ENCODE peak calls at places on chromosomes 3 and 15, in seven cellular contexts. Z, W, F, D, C, P and I are unnamed samples.
A peak's percentile ranks its signal among the peaks of the same experiment; 100 is the strongest.

GRCh38 chr3:59540241-59540640 is 490.4 kb upstream of the CFAP20DC start:
- DNase-seq in P (no peak), Z (no peak), F (no peak), D (no peak), W (no peak), C (no peak), I (no peak)

GRCh38 chr15:66935688-66936087 is 129.7 kb upstream of the SMAD3 start:
- DNase-seq in P (no peak), C (no peak), F (peak; percentile 59), D (no peak), Z (no peak), W (peak; percentile 53), I (no peak)

GRCh38 chr3:124768812-124769211 is 38.6 kb downstream of the UMPS start:
- DNase-seq in C (peak; percentile 90), W (no peak), Z (no peak), F (no peak), P (no peak), D (peak; percentile 79), I (no peak)

GRCh38 chr3:31636063-31636462 is 103.3 kb downstream of the STT3B start:
- DNase-seq in Z (no peak), D (no peak), C (no peak), W (no peak), F (no peak), P (no peak), I (no peak)

GRCh38 chr3:50675179-50676030 is 678 bp downstream of the DOCK3 start:
- DNase-seq in Z (no peak), C (no peak), F (peak; percentile 72), W (no peak), D (peak; percentile 89), P (no peak), I (peak; percentile 78)

GRCh38 chr3:147589016-147589415 is 179.9 kb downstream of the ZIC1 start:
- DNase-seq in C (no peak), F (no peak), W (no peak), D (no peak), P (no peak), Z (no peak), I (no peak)

GRCh38 chr15:53713218-53713617 is 46.2 kb downstream of the WDR72 start:
- DNase-seq in P (no peak), C (no peak), D (no peak), W (no peak), F (no peak), Z (no peak), I (no peak)

GRCh38 chr3:170689218-170689874 is 103.5 kb upstream of the SLC7A14 start:
- DNase-seq in F (no peak), W (peak; percentile 76), P (no peak), C (peak; percentile 10), D (peak; percentile 87), Z (no peak), I (peak; percentile 67)

GRCh38 chr3:106628407-106628806 is 748.8 kb upstream of the CCDC54 start:
- DNase-seq in C (no peak), F (no peak), Z (no peak), W (no peak), D (no peak), P (no peak), I (no peak)

GRCh38 chr3:59611649-59612431 is 562.0 kb upstream of the CFAP20DC start:
- DNase-seq in C (no peak), P (no peak), W (no peak), D (no peak), F (no peak), Z (no peak), I (no peak)

GRCh38 chr15:82850731-82851130 is 41.3 kb downstream of the WHAMM start:
- DNase-seq in C (no peak), P (no peak), F (no peak), D (no peak), Z (no peak), W (no peak), I (no peak)

GRCh38 chr15:90873998-90874605 is 5.7 kb downstream of the FURIN start:
- DNase-seq in F (no peak), Z (peak; percentile 44), D (peak; percentile 81), W (peak; percentile 88), P (no peak), C (no peak), I (peak; percentile 92)

GRCh38 chr3:166457382-166457781 is 620.2 kb upstream of the BCHE start:
- DNase-seq in Z (no peak), P (no peak), F (no peak), W (no peak), C (no peak), D (no peak), I (no peak)

GRCh38 chr3:172107403-172107802 is 68.0 kb downstream of the FNDC3B start:
- DNase-seq in F (no peak), Z (no peak), P (no peak), W (no peak), C (no peak), D (no peak), I (no peak)
- H3K4me3 ChIP-seq in F (no peak overlapping the region), Z (no peak overlapping the region), P (no peak overlapping the region), W (no peak overlapping the region), C (no peak overlapping the region), D (no peak overlapping the region), I (no peak overlapping the region)

GRCh38 chr3:190455843-190456242 is 6.1 kb upstream of the TMEM207 start:
- DNase-seq in D (no peak), P (no peak), C (no peak), W (no peak), F (no peak), Z (no peak), I (no peak)

GRCh38 chr3:190456779-190457178 is 7.1 kb upstream of the TMEM207 start:
- DNase-seq in P (no peak), C (no peak), D (no peak), Z (no peak), W (no peak), F (no peak), I (no peak)

GRCh38 chr3:190458040-190458439 is 8.3 kb upstream of the TMEM207 start:
- DNase-seq in W (no peak), F (no peak), C (no peak), P (no peak), D (no peak), Z (no peak), I (no peak)
- TF ChIP-seq CTCF in W (no peak), F (no peak), C (no peak), P (no peak), D (peak; percentile 43), Z (no peak), I (no peak)

GRCh38 chr3:157100997-157101396 is 59.0 kb downstream of the CCNL1 start:
- DNase-seq in C (no peak), W (no peak), D (no peak), P (no peak), Z (no peak), F (no peak), I (no peak)

GRCh38 chr3:157098823-157099185 is 61.1 kb downstream of the CCNL1 start:
- DNase-seq in P (no peak), W (no peak), F (no peak), D (no peak), C (no peak), Z (no peak), I (no peak)

GRCh38 chr3:157100079-157100477 is 59.9 kb downstream of the CCNL1 start:
- DNase-seq in C (no peak), Z (no peak), F (no peak), P (no peak), W (no peak), D (no peak), I (no peak)

GRCh38 chr3:157098121-157098822 is 61.7 kb downstream of the CCNL1 start:
- DNase-seq in C (no peak), F (no peak), W (no peak), Z (no peak), P (no peak), D (no peak), I (no peak)

DNA sequence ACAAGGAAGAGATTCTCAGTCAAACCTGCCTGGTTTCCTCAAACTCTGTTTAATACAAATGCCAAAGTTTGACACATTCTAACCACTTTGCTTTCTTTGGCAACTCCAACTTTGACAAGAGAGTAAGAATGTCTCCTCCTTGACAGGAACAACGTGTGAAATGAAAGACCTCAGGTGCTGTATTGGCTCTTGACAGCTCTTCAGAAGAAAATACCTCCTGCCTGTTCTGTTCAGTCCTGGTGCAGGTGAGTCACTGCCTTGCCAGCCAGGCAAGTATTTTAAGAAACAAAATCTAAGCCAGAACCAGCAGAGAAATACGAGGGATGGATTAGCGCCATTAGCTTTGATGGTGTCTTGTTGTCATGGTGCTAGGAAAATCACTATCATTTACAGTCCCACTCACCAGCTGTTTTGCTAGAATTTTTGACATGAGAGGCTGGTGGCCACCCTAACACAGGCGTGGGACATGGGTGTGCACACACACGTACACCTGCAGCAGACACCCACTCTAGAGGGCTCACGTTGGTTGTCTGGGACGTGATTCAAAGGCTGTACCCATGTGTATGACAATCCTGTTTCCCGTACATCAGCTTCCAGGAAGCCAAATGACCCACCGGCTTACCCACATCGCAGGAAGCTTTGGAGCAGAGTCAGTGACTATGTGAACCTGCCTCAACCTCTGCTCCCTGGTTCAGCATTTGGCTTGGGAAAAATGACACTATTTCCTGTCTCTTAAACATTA is 60.4 kb downstream of the CCNL1 start:
- DNase-seq in C (no peak), D (no peak), Z (no peak), F (no peak), W (no peak), P (no peak), I (no peak)
- H3K4me1 ChIP-seq in C (peaks cover 4% of the 10 kb centered on the region), D (peaks cover 13% of the 10 kb centered on the region), Z (peaks cover 7% of the 10 kb centered on the region), F (peaks cover 44% of the 10 kb centered on the region), W (peaks cover 15% of the 10 kb centered on the region), P (no peaks in the 10 kb centered on the region), I (peaks cover 4% of the 10 kb centered on the region)

DNA sequence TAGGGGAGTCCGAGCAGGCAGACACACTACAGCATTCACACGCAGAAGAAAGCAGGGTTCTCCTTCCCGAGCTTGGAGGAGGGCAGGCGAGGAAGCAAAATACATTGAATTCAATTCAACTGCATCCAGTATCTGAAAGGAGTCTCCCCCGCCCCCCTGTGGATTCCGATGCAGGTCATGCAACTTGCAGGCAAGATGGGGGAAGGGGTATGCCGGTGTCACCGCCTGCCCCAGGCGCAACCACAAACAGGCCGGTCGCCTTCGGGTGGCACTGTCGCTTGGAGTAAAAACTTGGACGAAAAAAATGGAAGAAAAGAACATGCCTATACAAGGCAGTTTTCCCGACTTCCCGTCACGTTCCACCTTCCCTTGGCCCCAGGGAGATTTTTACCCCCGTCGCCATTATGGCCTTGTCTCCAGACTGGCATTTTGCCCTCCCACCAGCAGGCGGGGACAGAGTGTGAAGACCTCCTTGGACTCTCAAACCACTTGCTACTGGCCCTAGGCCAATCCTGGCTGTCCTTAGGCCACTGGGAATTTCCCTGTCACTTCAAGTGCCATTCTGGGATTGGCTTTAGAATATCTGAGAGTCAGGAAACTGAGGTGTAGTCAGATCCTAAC is 1.6 kb upstream of the NTRK3 start:
- DNase-seq in D (peak; percentile 93), P (no peak), Z (no peak), W (no peak), C (peak; percentile 75), F (no peak), I (peak; percentile 64)
- H3K4me3 ChIP-seq in D (peak overlapping the region; percentile 76), P (peak overlapping the region; percentile 53), Z (no peak overlapping the region), W (no peak overlapping the region), C (peak overlapping the region; percentile 81), F (peak overlapping the region; percentile 46), I (peak overlapping the region; percentile 39)

DNA sequence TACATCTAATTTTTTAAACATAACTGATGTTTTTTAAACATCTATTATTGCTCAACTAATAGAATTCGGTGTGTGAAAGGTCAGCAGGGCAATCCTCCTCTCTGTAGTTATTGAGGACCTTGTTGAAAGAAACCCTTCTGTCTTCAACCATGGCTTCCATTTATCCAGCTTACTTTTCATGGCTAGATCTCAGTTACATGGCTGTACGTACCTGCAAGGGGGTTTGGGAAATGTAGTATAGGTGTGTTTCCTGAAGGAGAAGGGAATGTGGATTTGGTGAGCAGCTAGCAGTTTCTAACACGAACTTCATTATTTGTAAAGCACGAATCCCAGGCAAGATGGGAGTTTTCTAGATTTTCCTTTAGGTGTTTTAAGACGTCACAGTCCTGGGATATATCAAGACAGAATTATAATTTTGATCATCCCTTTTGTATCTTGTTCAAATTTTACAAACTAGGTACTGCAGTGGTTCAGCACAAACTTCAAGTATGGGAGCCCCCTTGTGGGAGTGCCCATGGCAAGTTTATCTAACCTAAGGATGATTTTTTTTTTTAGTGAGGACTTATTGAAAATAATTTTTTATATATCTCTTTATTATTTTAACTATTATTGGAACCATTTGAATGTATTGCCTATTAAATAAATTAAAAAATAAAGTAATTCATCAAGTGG is 41.6 kb downstream of the FBXL2 start:
- DNase-seq in P (no peak), D (no peak), C (no peak), Z (no peak), W (peak; percentile 11), F (no peak), I (no peak)
- TF ChIP-seq CTCF in P (no peak), D (peak; percentile 75), C (peak; percentile 34), Z (no peak), W (peak; percentile 9), F (peak; percentile 24), I (no peak)